ENCODE peak calls at places on chromosomes 12 and 14, in six cellular contexts. One of them, this sample, is unnamed.
A peak's percentile ranks its signal among the peaks of the same experiment; 100 is the strongest.

GRCh38 chr12:51517316-51517715 is 73.7 kb upstream of the SCN8A start:
- DNase-seq in bronchial epithelial cell: no peak
- DNase-seq in heart right ventricle: no peak
- DNase-seq in GM13977: no peak
- DNase-seq in IMR-90: no peak
- DNase-seq in suprapubic skin: no peak
- DNase-seq in this sample: no peak

GRCh38 chr12:42684171-42685071 is 94.9 kb upstream of the PRICKLE1 start:
- DNase-seq in bronchial epithelial cell: peak; percentile 92
- DNase-seq in heart right ventricle: no peak
- DNase-seq in GM13977: no peak
- DNase-seq in IMR-90: peak; percentile 23
- DNase-seq in suprapubic skin: no peak
- DNase-seq in this sample: no peak

GRCh38 chr12:12714276-12715001 is 2.7 kb upstream of the CDKN1B start:
- DNase-seq in bronchial epithelial cell: peak; percentile 28
- DNase-seq in heart right ventricle: peak; percentile 34
- DNase-seq in GM13977: peak; percentile 38
- DNase-seq in IMR-90: peak; percentile 45
- DNase-seq in suprapubic skin: no peak
- DNase-seq in this sample: no peak

GRCh38 chr12:105278043-105278697 is 42.2 kb upstream of the APPL2 start:
- DNase-seq in bronchial epithelial cell: no peak
- DNase-seq in heart right ventricle: no peak
- DNase-seq in GM13977: no peak
- DNase-seq in IMR-90: peak; percentile 25
- DNase-seq in suprapubic skin: no peak
- DNase-seq in this sample: no peak

GRCh38 chr14:64855732-64856527 is 23.8 kb downstream of the SPTB start:
- DNase-seq in bronchial epithelial cell: no peak
- DNase-seq in heart right ventricle: no peak
- DNase-seq in GM13977: no peak
- DNase-seq in IMR-90: no peak
- DNase-seq in suprapubic skin: no peak
- DNase-seq in this sample: no peak

GRCh38 chr12:52789637-52790426 is 6.1 kb downstream of the KRT3 start:
- DNase-seq in bronchial epithelial cell: no peak
- DNase-seq in heart right ventricle: no peak
- DNase-seq in GM13977: no peak
- DNase-seq in IMR-90: no peak
- DNase-seq in suprapubic skin: no peak
- DNase-seq in this sample: no peak

GRCh38 chr12:23893611-23894010 is 55.9 kb downstream of the SOX5 start:
- DNase-seq in bronchial epithelial cell: peak; percentile 9
- DNase-seq in heart right ventricle: no peak
- DNase-seq in GM13977: no peak
- DNase-seq in IMR-90: no peak
- DNase-seq in suprapubic skin: no peak
- DNase-seq in this sample: no peak

GRCh38 chr14:32259368-32260013 is 56.4 kb upstream of the RNU6-8 start:
- DNase-seq in bronchial epithelial cell: peak; percentile 91
- DNase-seq in heart right ventricle: no peak
- DNase-seq in GM13977: peak; percentile 33
- DNase-seq in IMR-90: peak; percentile 63
- DNase-seq in suprapubic skin: no peak
- DNase-seq in this sample: no peak

GRCh38 chr12:85441740-85442139 is 161.7 kb downstream of the ALX1 start:
- DNase-seq in bronchial epithelial cell: peak; percentile 9
- DNase-seq in heart right ventricle: no peak
- DNase-seq in GM13977: no peak
- DNase-seq in IMR-90: peak; percentile 7
- DNase-seq in suprapubic skin: no peak
- DNase-seq in this sample: no peak

GRCh38 chr12:20058068-20058467 is 310.3 kb upstream of the PDE3A start:
- DNase-seq in bronchial epithelial cell: no peak
- DNase-seq in heart right ventricle: no peak
- DNase-seq in GM13977: no peak
- DNase-seq in IMR-90: no peak
- DNase-seq in suprapubic skin: no peak
- DNase-seq in this sample: no peak

GRCh38 chr14:26860111-26860510 is 262.3 kb upstream of the NOVA1 start:
- DNase-seq in bronchial epithelial cell: no peak
- DNase-seq in heart right ventricle: no peak
- DNase-seq in GM13977: no peak
- DNase-seq in IMR-90: no peak
- DNase-seq in suprapubic skin: no peak
- DNase-seq in this sample: no peak

GRCh38 chr12:2537868-2538541 is 256.8 kb upstream of the FKBP4 start:
- DNase-seq in bronchial epithelial cell: no peak
- DNase-seq in heart right ventricle: no peak
- DNase-seq in GM13977: no peak
- DNase-seq in IMR-90: no peak
- DNase-seq in suprapubic skin: no peak
- DNase-seq in this sample: no peak

GRCh38 chr12:42084522-42084921 is 60.2 kb downstream of the GXYLT1 start:
- DNase-seq in bronchial epithelial cell: no peak
- DNase-seq in heart right ventricle: no peak
- DNase-seq in GM13977: no peak
- DNase-seq in IMR-90: peak; percentile 37
- DNase-seq in suprapubic skin: no peak
- DNase-seq in this sample: no peak

GRCh38 chr12:43957732-43958131 is 121.9 kb downstream of the TMEM117 start:
- DNase-seq in bronchial epithelial cell: peak; percentile 66
- DNase-seq in heart right ventricle: peak; percentile 12
- DNase-seq in GM13977: peak; percentile 59
- DNase-seq in IMR-90: peak; percentile 67
- DNase-seq in suprapubic skin: no peak
- DNase-seq in this sample: no peak

GRCh38 chr12:114935658-114936057 is 251.7 kb upstream of the TBX3 start:
- DNase-seq in bronchial epithelial cell: no peak
- DNase-seq in heart right ventricle: no peak
- DNase-seq in GM13977: no peak
- DNase-seq in IMR-90: no peak
- DNase-seq in suprapubic skin: no peak
- DNase-seq in this sample: no peak

GRCh38 chr14:61562321-61563161 is 132.8 kb upstream of the HIF1A start:
- DNase-seq in bronchial epithelial cell: peak; percentile 100
- DNase-seq in heart right ventricle: no peak
- DNase-seq in GM13977: no peak
- DNase-seq in IMR-90: peak; percentile 100
- DNase-seq in suprapubic skin: no peak
- DNase-seq in this sample: no peak

DNA sequence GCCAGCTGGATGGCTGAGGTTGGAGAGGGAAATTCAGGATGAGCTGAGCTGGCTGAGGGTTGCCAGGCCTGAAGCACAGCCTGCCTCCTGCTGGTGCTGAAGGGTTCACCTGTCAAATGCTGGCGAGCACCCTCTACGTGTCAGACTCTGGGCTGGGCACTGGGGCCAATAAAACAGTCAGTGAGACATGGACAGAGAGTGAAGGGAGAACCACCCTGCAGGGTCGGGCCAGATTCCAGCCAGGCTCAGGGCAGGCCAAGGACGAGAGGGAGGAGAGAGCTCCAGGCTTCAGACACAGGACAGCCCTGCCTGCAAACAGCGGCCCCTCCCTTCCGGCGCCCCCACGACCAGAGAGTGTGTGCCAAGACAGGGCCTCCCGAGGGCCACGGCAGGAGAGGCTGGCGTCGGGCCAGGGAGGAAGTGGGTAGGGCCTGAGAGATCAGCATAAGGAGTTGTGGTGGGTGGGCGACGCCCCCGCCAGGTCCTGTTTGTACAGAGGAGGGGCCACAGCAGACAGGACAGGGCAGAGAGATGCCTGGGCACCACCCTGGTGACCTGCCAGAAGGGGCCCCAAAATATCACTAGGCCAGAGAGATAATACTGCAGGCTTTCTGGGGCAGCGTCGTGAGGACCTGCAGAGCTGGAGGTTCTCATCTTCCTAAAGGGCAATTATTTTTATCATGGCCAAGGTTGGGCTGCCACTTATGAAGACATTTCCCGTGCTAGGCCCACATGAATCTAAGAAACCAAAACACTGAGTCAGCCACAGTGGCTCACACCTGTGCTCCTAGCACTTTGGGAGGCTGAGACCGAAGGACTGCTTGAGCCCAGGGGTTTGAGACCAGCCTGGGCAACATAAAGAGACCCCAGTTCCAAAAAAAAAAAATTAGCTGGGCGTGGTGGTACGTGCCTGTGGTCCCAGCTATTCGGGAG is 73.1 kb upstream of the GPR68 start:
- DNase-seq in bronchial epithelial cell: peak; percentile 65
- DNase-seq in heart right ventricle: peak; percentile 71
- DNase-seq in GM13977: no peak
- DNase-seq in IMR-90: no peak
- DNase-seq in suprapubic skin: peak; percentile 82
- DNase-seq in this sample: no peak
- TF ChIP-seq CTCF in bronchial epithelial cell: peak; percentile 58
- TF ChIP-seq CTCF in heart right ventricle: no peak
- TF ChIP-seq CTCF in GM13977: peak; percentile 31
- TF ChIP-seq CTCF in IMR-90: no peak
- TF ChIP-seq CTCF in suprapubic skin: peak; percentile 9
- TF ChIP-seq CTCF in this sample: peak; percentile 30

GRCh38 chr12:69468237-69469026 is 1.8 kb upstream of the FRS2 start:
- DNase-seq in bronchial epithelial cell: peak; percentile 46
- DNase-seq in heart right ventricle: no peak
- DNase-seq in GM13977: no peak
- DNase-seq in IMR-90: no peak
- DNase-seq in suprapubic skin: no peak
- DNase-seq in this sample: no peak

GRCh38 chr12:69473229-69473628 is 3.0 kb downstream of the FRS2 start:
- DNase-seq in bronchial epithelial cell: no peak
- DNase-seq in heart right ventricle: no peak
- DNase-seq in GM13977: no peak
- DNase-seq in IMR-90: no peak
- DNase-seq in suprapubic skin: no peak
- DNase-seq in this sample: no peak

GRCh38 chr12:69469854-69470188 is 367 bp upstream of the FRS2 start:
- DNase-seq in bronchial epithelial cell: no peak
- DNase-seq in heart right ventricle: no peak
- DNase-seq in GM13977: no peak
- DNase-seq in IMR-90: no peak
- DNase-seq in suprapubic skin: no peak
- DNase-seq in this sample: no peak

GRCh38 chr12:69471667-69472385 is 1.6 kb downstream of the FRS2 start:
- DNase-seq in bronchial epithelial cell: no peak
- DNase-seq in heart right ventricle: no peak
- DNase-seq in GM13977: peak; percentile 43
- DNase-seq in IMR-90: peak; percentile 8
- DNase-seq in suprapubic skin: no peak
- DNase-seq in this sample: no peak

GRCh38 chr12:69470189-69471094 is at the start of gene FRS2:
- DNase-seq in bronchial epithelial cell: peak; percentile 74
- DNase-seq in heart right ventricle: peak; percentile 93
- DNase-seq in GM13977: peak; percentile 95
- DNase-seq in IMR-90: peak; percentile 86
- DNase-seq in suprapubic skin: peak; percentile 94
- DNase-seq in this sample: peak; percentile 96
- TF ChIP-seq CTCF in bronchial epithelial cell: peak; percentile 41
- TF ChIP-seq CTCF in heart right ventricle: peak; percentile 23
- TF ChIP-seq CTCF in GM13977: peak; percentile 48
- TF ChIP-seq CTCF in IMR-90: peak; percentile 46
- TF ChIP-seq CTCF in suprapubic skin: peak; percentile 5
- TF ChIP-seq CTCF in this sample: peak; percentile 76

DNA sequence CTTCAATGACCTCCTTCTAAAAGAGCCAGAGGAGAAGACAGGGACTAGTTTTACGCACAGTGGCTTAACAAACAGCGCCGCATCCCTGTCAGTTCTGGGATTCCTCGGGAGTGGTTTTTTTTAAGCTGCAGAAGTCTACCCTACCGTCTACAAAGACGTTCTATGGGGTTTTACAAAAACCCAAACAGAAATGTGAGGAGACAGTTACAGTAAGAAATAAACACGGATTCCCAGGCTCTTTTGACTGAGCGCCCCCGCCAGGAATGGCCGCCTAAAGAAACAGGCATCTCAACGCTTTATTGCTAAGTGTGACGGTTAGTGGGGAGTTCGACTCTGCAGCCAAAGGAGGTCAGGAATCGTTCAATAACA is 484 bp downstream of the ALKBH1 start:
- DNase-seq in bronchial epithelial cell: peak; percentile 37
- DNase-seq in heart right ventricle: peak; percentile 15
- DNase-seq in GM13977: peak; percentile 34
- DNase-seq in IMR-90: peak; percentile 63
- DNase-seq in suprapubic skin: no peak
- DNase-seq in this sample: no peak
- TF ChIP-seq CTCF in bronchial epithelial cell: peak; percentile 53
- TF ChIP-seq CTCF in heart right ventricle: peak; percentile 26
- TF ChIP-seq CTCF in GM13977: peak; percentile 21
- TF ChIP-seq CTCF in IMR-90: peak; percentile 49
- TF ChIP-seq CTCF in suprapubic skin: no peak
- TF ChIP-seq CTCF in this sample: peak; percentile 77

DNA sequence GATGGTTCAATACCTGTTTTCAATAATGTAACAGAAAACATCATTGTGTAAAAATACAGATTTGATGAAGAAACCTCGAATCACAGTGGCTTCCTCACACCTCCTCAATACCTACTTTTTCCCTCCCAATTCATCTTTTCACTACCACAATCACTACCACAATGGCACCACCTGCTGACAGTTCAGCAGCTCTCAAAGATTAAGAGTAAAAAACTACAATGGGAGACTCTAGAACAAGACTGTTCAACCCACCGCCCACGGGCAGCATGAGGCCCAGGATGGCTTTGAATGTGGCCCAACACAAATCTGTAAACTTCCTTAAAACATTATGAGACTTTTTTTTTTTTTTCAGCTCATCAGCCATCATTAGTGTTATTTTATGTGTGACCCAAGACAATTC is 15.2 kb downstream of the MED6 start:
- DNase-seq in bronchial epithelial cell: no peak
- DNase-seq in heart right ventricle: no peak
- DNase-seq in GM13977: no peak
- DNase-seq in IMR-90: peak; percentile 7
- DNase-seq in suprapubic skin: no peak
- DNase-seq in this sample: no peak
- TF ChIP-seq CTCF in bronchial epithelial cell: no peak
- TF ChIP-seq CTCF in heart right ventricle: no peak
- TF ChIP-seq CTCF in GM13977: peak; percentile 38
- TF ChIP-seq CTCF in IMR-90: peak; percentile 23
- TF ChIP-seq CTCF in suprapubic skin: no peak
- TF ChIP-seq CTCF in this sample: peak; percentile 29

This sample was measured in chondrocyte.